ENCODE peak calls at places on chromosomes 16 and 17, in eight cellular contexts. F, G, U, Z, J, R, X and K are unnamed samples.

GRCh38 chr17:78944956-78945355 is 19.8 kb upstream of the TIMP2 start:
- DNase-seq in F (no peak), G (no peak), U (no peak), Z (no peak), J (no peak), R (no peak), X (no peak), K (no peak)

GRCh38 chr16:69555437-69555836 is 10.3 kb upstream of the NFAT5 start:
- DNase-seq in F (no peak), G (no peak), U (no peak), Z (peak), J (no peak), R (no peak), X (no peak), K (no peak)

GRCh38 chr17:80477647-80478478 is 1.5 kb upstream of the NPTX1 start:
- DNase-seq in F (peak), G (no peak), U (peak), Z (no peak), J (no peak), R (peak), X (no peak), K (peak)

GRCh38 chr17:39800540-39800939 is 62.8 kb downstream of the GRB7 start:
- DNase-seq in F (no peak), G (no peak), U (peak), Z (peak), J (no peak), R (no peak), X (peak), K (no peak)

GRCh38 chr17:66677201-66677981 is 157.5 kb upstream of the CACNG5 start:
- DNase-seq in F (peak), G (no peak), U (no peak), Z (no peak), J (no peak), R (no peak), X (no peak), K (no peak)

GRCh38 chr16:85162478-85163277 is 50.4 kb upstream of the CIBAR2 start:
- DNase-seq in F (peak), G (no peak), U (no peak), Z (no peak), J (no peak), R (peak), X (no peak), K (peak)

GRCh38 chr16:2163211-2163881 is 7.8 kb downstream of the TRAF7 start:
- DNase-seq in F (no peak), G (no peak), U (no peak), Z (peak), J (no peak), R (no peak), X (no peak), K (no peak)

GRCh38 chr16:27363797-27364196 is 38.2 kb upstream of the IL21R start:
- DNase-seq in F (no peak), G (no peak), U (no peak), Z (peak), J (no peak), R (peak), X (no peak), K (peak)

GRCh38 chr17:60598001-60598736 is 1.8 kb upstream of the PPM1D start:
- DNase-seq in F (no peak), G (no peak), U (no peak), Z (no peak), J (no peak), R (no peak), X (no peak), K (no peak)

GRCh38 chr17:77660524-77660923 is 298.0 kb upstream of the TNRC6C start:
- DNase-seq in F (no peak), G (no peak), U (no peak), Z (no peak), J (no peak), R (no peak), X (no peak), K (no peak)

GRCh38 chr17:61282377-61282776 is 117.3 kb upstream of the TBX2 start:
- DNase-seq in F (no peak), G (no peak), U (no peak), Z (no peak), J (no peak), R (no peak), X (no peak), K (no peak)

GRCh38 chr17:27760069-27760885 is 40.1 kb downstream of the NOS2 start:
- DNase-seq in F (peak), G (peak), U (peak), Z (peak), J (peak), R (peak), X (peak), K (peak)

GRCh38 chr17:75078097-75079022 is 9.4 kb upstream of the SLC16A5 start:
- DNase-seq in F (peak), G (no peak), U (peak), Z (peak), J (no peak), R (no peak), X (no peak), K (peak)

GRCh38 chr16:1713331-1713730 is 7.3 kb downstream of the MAPK8IP3 start:
- DNase-seq in F (no peak), G (no peak), U (no peak), Z (no peak), J (no peak), R (no peak), X (no peak), K (no peak)

GRCh38 chr16:967546-968295 is 3.1 kb downstream of the LMF1 start:
- DNase-seq in F (no peak), G (no peak), U (no peak), Z (no peak), J (no peak), R (no peak), X (no peak), K (no peak)

GRCh38 chr16:4293181-4293716 is 20.4 kb upstream of the TFAP4 start:
- DNase-seq in F (no peak), G (no peak), U (no peak), Z (no peak), J (no peak), R (no peak), X (no peak), K (no peak)

GRCh38 chr16:71526111-71526998 is at the start of gene CHST4:
- DNase-seq in F (peak), G (no peak), U (no peak), Z (no peak), J (no peak), R (peak), X (no peak), K (peak)

GRCh38 chr17:81231121-81231645 is 7.7 kb downstream of the TEPSIN start:
- DNase-seq in F (no peak), G (no peak), U (no peak), Z (no peak), J (no peak), R (no peak), X (no peak), K (no peak)

GRCh38 chr17:19383681-19384470 is 3.1 kb downstream of the MFAP4 start:
- DNase-seq in F (no peak), G (no peak), U (no peak), Z (no peak), J (no peak), R (peak), X (no peak), K (no peak)

GRCh38 chr17:78862073-78863023 is 21.7 kb upstream of the USP36 start:
- DNase-seq in F (peak), G (no peak), U (no peak), Z (peak), J (no peak), R (peak), X (no peak), K (no peak)

GRCh38 chr17:80191192-80191591 is 21.4 kb downstream of the CARD14 start:
- DNase-seq in F (no peak), G (no peak), U (no peak), Z (no peak), J (no peak), R (no peak), X (no peak), K (no peak)